ENCODE peak calls at places on chromosomes 16 and 17, in eight cellular contexts. D, F, A, L, J, Y, M and K are unnamed samples.

GRCh38 chr17:5500804-5501391 is 14.5 kb downstream of the MIS12 start:
- DNase-seq in L (peak; percentile 45), A (peak; percentile 80), Y (peak; percentile 75), J (peak; percentile 43), M (peak; percentile 53), F (peak; percentile 51), D (peak; percentile 40), K (peak; percentile 76)

GRCh38 chr17:19409509-19409908 is 1.5 kb upstream of the RNF112 start:
- DNase-seq in Y (no peak), D (no peak), A (peak; percentile 36), F (no peak), L (no peak), J (no peak), M (peak; percentile 69), K (no peak)

GRCh38 chr16:23835390-23836077 is at the start of gene PRKCB:
- DNase-seq in J (peak; percentile 82), F (peak; percentile 70), M (peak; percentile 84), D (peak; percentile 91), L (peak; percentile 92), A (peak; percentile 94), Y (peak; percentile 92), K (peak; percentile 94)

GRCh38 chr17:76872221-76872873 is 4.1 kb downstream of the MGAT5B start:
- DNase-seq in F (no peak), M (peak; percentile 96), Y (peak; percentile 8), J (no peak), D (peak; percentile 9), A (no peak), L (peak; percentile 38), K (peak; percentile 44)

GRCh38 chr17:29060475-29060874 is 17.5 kb downstream of the PIPOX start:
- DNase-seq in J (no peak), Y (no peak), F (no peak), M (no peak), L (no peak), D (no peak), A (no peak), K (no peak)

GRCh38 chr16:4319454-4319853 is 3.6 kb downstream of the GLIS2 start:
- DNase-seq in D (peak; percentile 21), J (peak; percentile 55), Y (peak; percentile 75), M (no peak), F (no peak), A (no peak), L (peak; percentile 71), K (peak; percentile 40)

GRCh38 chr16:52603015-52603414 is 56.1 kb upstream of the TOX3 start:
- DNase-seq in F (no peak), J (no peak), D (no peak), A (no peak), M (no peak), Y (no peak), L (no peak), K (no peak)

GRCh38 chr17:6531575-6531974 is 24.8 kb downstream of the PITPNM3 start:
- DNase-seq in M (no peak), A (no peak), D (no peak), J (no peak), F (no peak), Y (no peak), L (no peak), K (no peak)

GRCh38 chr16:72760581-72760980 is 287.3 kb downstream of the ZFHX3 start:
- DNase-seq in M (no peak), L (no peak), J (no peak), F (no peak), Y (no peak), D (no peak), A (no peak), K (no peak)

GRCh38 chr16:87332150-87332549 is 15.0 kb upstream of the C16orf95 start:
- DNase-seq in F (no peak), L (no peak), Y (no peak), D (no peak), J (no peak), A (no peak), M (no peak), K (no peak)

GRCh38 chr17:80899402-80900268 is 92.0 kb upstream of the CHMP6 start:
- DNase-seq in Y (peak; percentile 76), M (peak; percentile 10), L (peak; percentile 68), F (no peak), J (peak; percentile 47), A (no peak), D (peak; percentile 40), K (peak; percentile 51)

GRCh38 chr17:80047176-80047575 is 10.7 kb downstream of the CCDC40 start:
- DNase-seq in Y (no peak), M (no peak), A (no peak), F (no peak), D (no peak), L (no peak), J (no peak), K (no peak)

GRCh38 chr16:86926146-86926545 is 347.8 kb downstream of the FOXL1 start:
- DNase-seq in F (no peak), M (no peak), Y (no peak), L (no peak), A (no peak), J (no peak), D (no peak), K (no peak)

GRCh38 chr17:40445769-40446468 is 2.7 kb downstream of the IGFBP4 start:
- DNase-seq in A (no peak), L (no peak), Y (no peak), J (no peak), M (no peak), F (no peak), D (peak; percentile 34), K (no peak)

GRCh38 chr17:50541916-50542688 is 4.9 kb upstream of the SPATA20 start:
- DNase-seq in M (peak; percentile 93), A (peak; percentile 97), Y (peak; percentile 78), L (peak; percentile 83), D (peak; percentile 89), J (peak; percentile 70), F (peak; percentile 89), K (peak; percentile 84)